ENCODE peak calls at places on chromosomes 12 and 14, in six cellular contexts. One of them, this sample, is unnamed.

GRCh38 chr12:6769003-6769389 is 2.8 kb downstream of the PTMS start:
- DNase-seq in stomach: no peak
- DNase-seq in type B pancreatic cell: no peak
- DNase-seq in endodermal cell: peak; percentile 96
- DNase-seq in nephron progenitor cell: peak; percentile 80
- DNase-seq in cardiac fibroblast: peak; percentile 50
- DNase-seq in this sample: peak; percentile 90

GRCh38 chr14:61642246-61642982 is 52.9 kb upstream of the HIF1A start:
- DNase-seq in stomach: no peak
- DNase-seq in type B pancreatic cell: no peak
- DNase-seq in endodermal cell: no peak
- DNase-seq in nephron progenitor cell: no peak
- DNase-seq in cardiac fibroblast: peak; percentile 29
- DNase-seq in this sample: no peak

GRCh38 chr12:3912863-3913262 is 39.7 kb upstream of the PARP11 start:
- DNase-seq in stomach: no peak
- DNase-seq in type B pancreatic cell: no peak
- DNase-seq in endodermal cell: no peak
- DNase-seq in nephron progenitor cell: no peak
- DNase-seq in cardiac fibroblast: no peak
- DNase-seq in this sample: no peak

GRCh38 chr12:65464930-65465329 is 186.4 kb downstream of the MSRB3 start:
- DNase-seq in stomach: no peak
- DNase-seq in type B pancreatic cell: no peak
- DNase-seq in endodermal cell: no peak
- DNase-seq in nephron progenitor cell: no peak
- DNase-seq in cardiac fibroblast: peak; percentile 88
- DNase-seq in this sample: no peak

GRCh38 chr14:89965839-89966238 is 10.1 kb downstream of the TDP1 start:
- DNase-seq in stomach: no peak
- DNase-seq in type B pancreatic cell: no peak
- DNase-seq in endodermal cell: no peak
- DNase-seq in nephron progenitor cell: no peak
- DNase-seq in cardiac fibroblast: no peak
- DNase-seq in this sample: no peak

GRCh38 chr12:42568952-42569916 is 20.3 kb downstream of the PRICKLE1 start:
- DNase-seq in stomach: no peak
- DNase-seq in type B pancreatic cell: no peak
- DNase-seq in endodermal cell: no peak
- DNase-seq in nephron progenitor cell: no peak
- DNase-seq in cardiac fibroblast: peak; percentile 78
- DNase-seq in this sample: no peak

GRCh38 chr12:49296034-49296835 is 1.3 kb downstream of the PRPH start:
- DNase-seq in stomach: peak; percentile 57
- DNase-seq in type B pancreatic cell: no peak
- DNase-seq in endodermal cell: peak; percentile 94
- DNase-seq in nephron progenitor cell: peak; percentile 72
- DNase-seq in cardiac fibroblast: no peak
- DNase-seq in this sample: peak; percentile 86

GRCh38 chr14:91367173-91368171 is 50.1 kb downstream of the CCDC88C start:
- DNase-seq in stomach: peak; percentile 85
- DNase-seq in type B pancreatic cell: no peak
- DNase-seq in endodermal cell: no peak
- DNase-seq in nephron progenitor cell: no peak
- DNase-seq in cardiac fibroblast: peak; percentile 26
- DNase-seq in this sample: no peak

GRCh38 chr14:35229495-35230089 is 62.6 kb upstream of the PSMA6 start:
- DNase-seq in stomach: no peak
- DNase-seq in type B pancreatic cell: no peak
- DNase-seq in endodermal cell: no peak
- DNase-seq in nephron progenitor cell: no peak
- DNase-seq in cardiac fibroblast: peak; percentile 39
- DNase-seq in this sample: no peak

GRCh38 chr12:4164591-4165558 is 108.7 kb upstream of the CCND2 start:
- DNase-seq in stomach: peak; percentile 34
- DNase-seq in type B pancreatic cell: peak; percentile 74
- DNase-seq in endodermal cell: peak; percentile 93
- DNase-seq in nephron progenitor cell: peak; percentile 76
- DNase-seq in cardiac fibroblast: peak; percentile 50
- DNase-seq in this sample: peak; percentile 65

DNA sequence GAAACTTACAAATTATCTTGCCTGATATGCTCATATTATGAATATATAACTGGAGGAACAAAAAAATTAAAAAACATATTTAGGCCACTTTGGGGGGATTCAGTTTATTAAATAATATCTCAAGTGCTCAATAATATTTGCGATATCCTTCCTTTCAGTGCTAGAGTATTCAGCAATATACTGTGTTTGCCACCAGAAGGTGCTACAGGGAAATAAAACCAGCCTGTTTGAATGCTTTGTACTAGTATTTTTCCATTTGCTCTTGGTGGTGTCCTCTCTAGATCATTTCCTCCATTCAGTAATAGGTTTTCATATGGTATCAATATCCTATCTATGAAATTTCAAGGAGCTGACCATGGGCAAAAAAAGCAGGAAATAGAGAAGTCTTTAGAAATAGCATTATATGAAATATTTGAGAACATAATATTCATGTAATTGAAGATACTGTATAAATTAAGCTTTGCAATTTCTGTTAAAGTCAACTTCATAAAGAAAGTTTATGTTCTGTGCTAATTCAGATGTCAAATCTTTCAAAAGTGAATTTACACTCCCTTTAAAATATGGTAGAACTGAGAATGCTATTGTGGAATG is 106.2 kb upstream of the NAV3 start:
- DNase-seq in stomach: no peak
- DNase-seq in type B pancreatic cell: no peak
- DNase-seq in endodermal cell: no peak
- DNase-seq in nephron progenitor cell: no peak
- DNase-seq in cardiac fibroblast: peak; percentile 73
- DNase-seq in this sample: no peak
- TF ChIP-seq CTCF in stomach: no peak
- TF ChIP-seq CTCF in type B pancreatic cell: peak; percentile 76
- TF ChIP-seq CTCF in endodermal cell: peak; percentile 93
- TF ChIP-seq CTCF in nephron progenitor cell: peak; percentile 55
- TF ChIP-seq CTCF in cardiac fibroblast: peak; percentile 68
- TF ChIP-seq CTCF in this sample: peak; percentile 44

GRCh38 chr14:23352506-23353432 is at the start of gene SLC22A17:
- DNase-seq in stomach: peak; percentile 65
- DNase-seq in type B pancreatic cell: no peak
- DNase-seq in endodermal cell: peak; percentile 93
- DNase-seq in nephron progenitor cell: peak; percentile 78
- DNase-seq in cardiac fibroblast: peak; percentile 85
- DNase-seq in this sample: peak; percentile 88
- TF ChIP-seq CTCF in stomach: no peak
- TF ChIP-seq CTCF in type B pancreatic cell: peak; percentile 41
- TF ChIP-seq CTCF in endodermal cell: no peak
- TF ChIP-seq CTCF in nephron progenitor cell: peak; percentile 12
- TF ChIP-seq CTCF in cardiac fibroblast: no peak
- TF ChIP-seq CTCF in this sample: peak; percentile 37

DNA sequence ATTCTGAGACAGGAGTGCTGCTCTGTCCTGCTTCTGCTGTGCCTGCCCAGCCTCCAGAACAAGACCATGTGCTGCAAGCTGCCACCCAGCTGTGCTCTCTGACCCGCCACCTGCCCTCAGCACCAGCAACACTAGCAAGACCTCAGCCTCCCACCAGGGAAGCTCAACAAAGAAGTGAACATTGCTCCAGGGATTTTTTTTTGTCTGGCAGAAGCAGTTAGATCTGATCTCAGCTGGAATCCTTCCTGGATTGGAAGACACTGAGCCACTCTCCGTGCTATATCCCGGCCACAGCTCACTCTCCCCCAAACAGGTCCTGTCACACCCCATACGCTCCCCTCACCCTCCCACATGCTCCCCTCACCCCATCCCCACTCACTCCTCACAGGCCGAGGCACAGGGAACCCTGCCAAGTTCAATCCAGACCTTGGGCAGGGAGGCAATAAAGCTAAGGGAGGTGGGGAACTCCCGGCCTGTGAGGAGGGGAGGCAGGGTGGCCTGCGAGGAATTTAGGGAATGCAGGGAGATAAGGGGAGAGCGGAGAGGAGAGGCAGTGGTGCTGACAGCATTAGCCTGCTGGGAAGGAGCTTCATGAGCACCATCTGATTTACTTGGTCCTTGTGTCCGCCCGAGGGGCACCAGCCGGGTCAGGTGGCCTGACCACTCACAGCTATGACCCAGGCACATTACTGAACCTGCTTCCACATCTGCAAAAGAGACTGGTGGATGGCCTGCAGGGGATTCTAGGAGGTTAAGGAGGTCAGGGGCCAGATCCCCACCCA is 29.7 kb downstream of the CCDC85C start:
- DNase-seq in stomach: peak; percentile 72
- DNase-seq in type B pancreatic cell: no peak
- DNase-seq in endodermal cell: peak; percentile 91
- DNase-seq in nephron progenitor cell: peak; percentile 55
- DNase-seq in cardiac fibroblast: peak; percentile 87
- DNase-seq in this sample: peak; percentile 81
- TF ChIP-seq CTCF in stomach: no peak
- TF ChIP-seq CTCF in type B pancreatic cell: no peak
- TF ChIP-seq CTCF in endodermal cell: no peak
- TF ChIP-seq CTCF in nephron progenitor cell: no peak
- TF ChIP-seq CTCF in cardiac fibroblast: no peak
- TF ChIP-seq CTCF in this sample: peak; percentile 16

DNA sequence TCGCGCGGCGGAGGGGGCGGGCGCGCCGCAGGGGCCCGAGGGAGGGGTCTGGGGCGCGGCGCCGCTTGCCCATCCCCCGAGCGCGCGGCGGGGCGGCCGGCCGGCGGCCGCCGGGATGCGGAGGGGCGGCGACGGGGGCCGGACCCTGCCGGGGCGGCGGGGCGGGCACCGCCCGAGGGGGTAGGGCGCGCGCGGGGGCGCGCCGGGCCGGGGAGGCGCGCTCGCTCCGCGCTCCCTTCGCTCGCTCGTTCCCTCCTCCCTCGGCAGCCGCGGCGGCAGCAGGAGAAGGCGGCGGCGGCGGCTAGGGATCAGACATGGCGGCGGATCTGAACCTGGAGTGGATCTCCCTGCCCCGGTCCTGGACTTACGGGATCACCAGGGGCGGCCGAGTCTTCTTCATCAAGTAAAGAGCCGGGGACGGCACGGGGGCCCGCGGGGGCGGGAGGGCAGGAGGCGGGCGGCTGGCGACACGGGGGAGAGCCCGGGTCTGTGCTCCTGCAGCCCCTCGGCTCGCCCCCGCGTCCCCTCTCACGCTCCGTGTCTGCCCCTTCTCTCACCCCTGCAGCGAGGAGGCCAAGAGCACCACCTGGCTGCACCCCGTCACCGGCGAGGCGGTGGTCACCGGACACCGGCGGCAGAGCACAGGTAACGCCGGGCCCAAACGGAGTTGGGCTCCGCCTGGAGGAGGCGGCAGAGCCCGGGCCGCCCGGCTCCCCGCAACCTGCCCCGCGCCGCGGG is at the start of gene PLEKHA5:
- DNase-seq in stomach: peak; percentile 79
- DNase-seq in type B pancreatic cell: peak; percentile 78
- DNase-seq in endodermal cell: peak; percentile 93
- DNase-seq in nephron progenitor cell: peak; percentile 79
- DNase-seq in cardiac fibroblast: peak; percentile 85
- DNase-seq in this sample: peak; percentile 84
- TF ChIP-seq CTCF in stomach: no peak
- TF ChIP-seq CTCF in type B pancreatic cell: no peak
- TF ChIP-seq CTCF in endodermal cell: peak; percentile 73
- TF ChIP-seq CTCF in nephron progenitor cell: no peak
- TF ChIP-seq CTCF in cardiac fibroblast: no peak
- TF ChIP-seq CTCF in this sample: no peak

DNA sequence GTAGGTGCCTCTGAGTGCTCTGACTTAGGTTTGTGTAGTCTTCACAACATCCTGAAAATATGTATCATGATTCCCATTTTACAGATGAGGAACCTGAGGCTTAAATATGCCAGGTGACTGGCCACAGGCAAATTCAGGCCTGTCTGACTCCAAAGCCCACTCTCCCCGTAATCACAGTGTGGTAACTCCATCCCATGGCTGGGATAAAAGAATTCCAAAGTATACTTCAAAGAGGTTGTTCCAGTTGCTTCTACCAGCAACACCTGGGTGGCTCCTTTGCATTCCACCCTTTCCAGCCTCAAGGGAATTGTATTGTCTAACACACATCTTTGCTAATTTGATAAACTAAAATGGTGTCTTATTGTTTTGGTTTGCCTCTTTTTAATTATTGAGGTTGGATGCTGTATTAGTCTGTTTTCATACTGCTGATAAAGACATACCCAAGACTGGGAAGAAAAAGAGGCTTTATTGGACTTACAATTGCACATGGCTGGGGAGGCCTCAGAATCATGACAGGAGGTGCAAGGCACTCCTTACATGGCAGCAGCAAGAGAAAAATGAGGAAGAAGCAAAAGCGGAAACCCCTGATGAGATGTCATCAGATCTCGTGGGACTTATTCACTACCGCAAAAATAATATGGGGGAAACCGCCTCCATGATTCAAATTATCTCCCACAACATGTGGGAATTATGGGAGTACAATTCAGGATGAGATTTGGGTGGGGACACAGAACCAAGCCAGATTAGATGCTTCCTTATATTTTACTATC is 9.9 kb upstream of the CHST11 start:
- DNase-seq in stomach: no peak
- DNase-seq in type B pancreatic cell: no peak
- DNase-seq in endodermal cell: no peak
- DNase-seq in nephron progenitor cell: no peak
- DNase-seq in cardiac fibroblast: no peak
- DNase-seq in this sample: no peak
- TF ChIP-seq CTCF in stomach: no peak
- TF ChIP-seq CTCF in type B pancreatic cell: no peak
- TF ChIP-seq CTCF in endodermal cell: no peak
- TF ChIP-seq CTCF in nephron progenitor cell: no peak
- TF ChIP-seq CTCF in cardiac fibroblast: no peak
- TF ChIP-seq CTCF in this sample: no peak

DNA sequence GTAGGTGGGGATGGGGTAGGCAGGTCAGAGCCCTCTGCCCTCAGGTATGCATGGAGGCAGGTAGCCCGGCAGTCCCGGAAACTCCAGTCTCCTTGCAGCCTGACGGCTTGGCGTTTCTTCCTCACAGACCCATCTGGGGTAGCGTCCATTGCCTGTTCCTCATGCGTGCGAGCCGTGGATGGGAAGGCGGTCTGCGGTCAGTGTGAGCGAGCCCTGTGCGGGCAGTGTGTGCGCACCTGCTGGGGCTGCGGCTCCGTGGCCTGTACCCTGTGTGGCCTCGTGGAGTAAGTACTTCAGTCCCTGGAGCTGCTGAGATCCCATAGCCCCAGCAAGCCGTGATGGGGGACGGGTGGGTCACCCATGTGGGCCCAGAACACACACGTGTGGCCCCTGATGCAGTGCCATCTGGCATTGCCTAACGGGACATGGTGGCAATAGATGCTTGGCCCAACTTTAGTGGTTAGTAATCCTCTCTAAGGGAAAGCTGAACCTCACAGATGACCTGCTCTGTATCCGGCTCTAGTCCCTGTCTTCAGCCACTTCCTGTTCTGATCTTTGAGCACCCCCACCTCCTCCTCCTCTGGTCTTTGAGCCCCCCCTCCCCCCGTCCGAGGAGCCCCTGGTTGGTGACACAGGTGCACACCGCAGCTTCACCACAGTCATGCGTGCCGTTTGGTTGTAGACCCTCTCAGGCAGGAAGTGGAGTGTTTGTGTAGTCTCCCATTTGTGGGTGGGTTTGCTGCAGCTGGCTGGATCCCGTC is 3.7 kb downstream of the SIVA1 start:
- DNase-seq in stomach: no peak
- DNase-seq in type B pancreatic cell: no peak
- DNase-seq in endodermal cell: no peak
- DNase-seq in nephron progenitor cell: no peak
- DNase-seq in cardiac fibroblast: no peak
- DNase-seq in this sample: no peak
- TF ChIP-seq CTCF in stomach: no peak
- TF ChIP-seq CTCF in type B pancreatic cell: no peak
- TF ChIP-seq CTCF in endodermal cell: no peak
- TF ChIP-seq CTCF in nephron progenitor cell: no peak
- TF ChIP-seq CTCF in cardiac fibroblast: no peak
- TF ChIP-seq CTCF in this sample: no peak

GRCh38 chr12:97960741-97961608 is 498.4 kb downstream of the RMST start:
- DNase-seq in stomach: peak; percentile 28
- DNase-seq in type B pancreatic cell: no peak
- DNase-seq in endodermal cell: peak; percentile 89
- DNase-seq in nephron progenitor cell: peak; percentile 41
- DNase-seq in cardiac fibroblast: peak; percentile 5
- DNase-seq in this sample: peak; percentile 39
- TF ChIP-seq CTCF in stomach: no peak
- TF ChIP-seq CTCF in type B pancreatic cell: peak; percentile 81
- TF ChIP-seq CTCF in endodermal cell: peak; percentile 90
- TF ChIP-seq CTCF in nephron progenitor cell: peak; percentile 77
- TF ChIP-seq CTCF in cardiac fibroblast: peak; percentile 16
- TF ChIP-seq CTCF in this sample: peak; percentile 80

This sample was measured in glutamatergic neuron.